ENCODE peak calls at places on chromosomes 13 and 19, in nine cellular contexts. K is CD8-positive, alpha-beta memory T cell; O is body of pancreas; P is heart right ventricle; V is astrocyte; H is cardiac muscle cell; R is tibial artery; N is RWPE2; C is MM.1S. G is an unnamed sample. For H3K36me3, the result is how much of the 10 kb centered on the place peaks cover.

GRCh38 chr19:39401549-39402416 is 4.9 kb upstream of the ZFP36 start:
- DNase-seq in V (peak), N (no peak), P (peak), C (peak), R (peak), O (peak), H (no peak), K (peak), G (no peak)

GRCh38 chr19:10430505-10431253 is 10.3 kb downstream of the PDE4A start:
- DNase-seq in N (no peak), R (peak), P (peak), C (no peak), O (peak), K (no peak), V (no peak), H (peak), G (no peak)

GRCh38 chr19:54478677-54479266 is 5.7 kb upstream of the CDC42EP5 start:
- DNase-seq in R (no peak), O (peak), V (peak), K (no peak), P (no peak), N (no peak), C (peak), H (peak), G (no peak)

GRCh38 chr13:103556681-103557080 is 490.5 kb upstream of the SLC10A2 start:
- DNase-seq in O (no peak), R (no peak), N (no peak), V (no peak), P (no peak), K (no peak), C (no peak), H (no peak), G (no peak)

GRCh38 chr13:84802073-84802472 is 919.8 kb upstream of the SLITRK1 start:
- DNase-seq in H (no peak), R (no peak), K (no peak), O (no peak), N (no peak), V (no peak), C (no peak), P (no peak), G (no peak)

GRCh38 chr13:79435549-79435948 is 29.5 kb upstream of the RBM26 start:
- DNase-seq in K (no peak), N (no peak), P (no peak), O (no peak), C (no peak), R (no peak), H (no peak), V (peak), G (no peak)

GRCh38 chr13:95533545-95534135 is 18.9 kb upstream of the CLDN10 start:
- DNase-seq in N (no peak), K (no peak), H (no peak), R (no peak), C (no peak), V (no peak), O (peak), P (no peak), G (no peak)

GRCh38 chr19:39192846-39193245 is 3.9 kb upstream of the NCCRP1 start:
- DNase-seq in P (no peak), R (no peak), C (no peak), N (no peak), O (no peak), H (no peak), K (no peak), V (no peak), G (no peak)

GRCh38 chr13:51122868-51123267 is 11.8 kb upstream of the C13orf42 start:
- DNase-seq in V (peak), O (no peak), C (no peak), H (no peak), K (no peak), R (no peak), P (no peak), N (no peak), G (no peak)

GRCh38 chr13:89688908-89689307 is 1658.6 kb upstream of the MIR17HG start:
- DNase-seq in R (no peak), P (peak), N (no peak), V (peak), O (peak), H (no peak), C (no peak), K (no peak), G (no peak)

GRCh38 chr13:108957369-108958012 is 328.1 kb downstream of the MYO16 start:
- DNase-seq in K (no peak), O (no peak), V (peak), C (no peak), P (no peak), R (no peak), H (no peak), N (peak), G (peak)

GRCh38 chr13:34577051-34577450 is 365.0 kb upstream of the NBEA start:
- DNase-seq in N (no peak), O (no peak), P (no peak), V (peak), R (no peak), K (no peak), H (no peak), C (no peak), G (no peak)

GRCh38 chr13:73060251-73061160 is 1.7 kb downstream of the KLF5 start:
- DNase-seq in V (peak), P (peak), H (no peak), R (no peak), C (no peak), N (no peak), K (no peak), O (peak), G (no peak)

GRCh38 chr19:33344210-33344609 is 29.3 kb upstream of the CEBPG start:
- DNase-seq in V (no peak), O (no peak), R (no peak), C (no peak), K (no peak), N (no peak), H (no peak), P (no peak), G (no peak)

GRCh38 chr19:5838437-5839311 is 828 bp downstream of the FUT6 start:
- DNase-seq in H (no peak), O (no peak), N (no peak), R (no peak), K (no peak), V (no peak), P (no peak), C (no peak), G (no peak)

GRCh38 chr13:98871727-98872126 is 106.1 kb downstream of the DOCK9 start:
- DNase-seq in R (no peak), K (no peak), P (no peak), H (no peak), V (no peak), O (no peak), C (no peak), N (no peak), G (no peak)

GRCh38 chr13:72643339-72643989 is 84.0 kb downstream of the MZT1 start:
- DNase-seq in C (peak), N (peak), V (peak), K (peak), P (no peak), O (peak), H (peak), R (no peak), G (peak)

GRCh38 chr19:4583961-4584669 is 24.6 kb upstream of the SEMA6B start:
- DNase-seq in H (no peak), K (no peak), C (no peak), V (peak), P (no peak), N (no peak), R (no peak), O (peak), G (no peak)

GRCh38 chr19:7744871-7745270 is 2.5 kb downstream of the CD209 start:
- DNase-seq in R (no peak), V (no peak), O (no peak), K (no peak), C (no peak), H (no peak), P (no peak), N (no peak), G (no peak)

GRCh38 chr13:42337808-42338600 is 66.1 kb downstream of the AKAP11 start:
- DNase-seq in R (no peak), K (no peak), V (no peak), O (no peak), N (no peak), P (no peak), H (no peak), C (no peak), G (no peak)

GRCh38 chr13:105599477-105600037 is 935.9 kb downstream of the EFNB2 start:
- DNase-seq in P (no peak), N (no peak), R (no peak), C (no peak), O (no peak), H (no peak), K (no peak), V (peak), G (no peak)

GRCh38 chr13:38093425-38093824 is 223.9 kb upstream of the TRPC4 start:
- DNase-seq in V (no peak), R (no peak), H (no peak), C (no peak), O (no peak), N (no peak), P (no peak), K (no peak), G (no peak)

GRCh38 chr19:2952953-2953481 is 8.2 kb upstream of the ZNF77 start:
- DNase-seq in K (no peak), R (no peak), H (no peak), O (peak), C (peak), V (no peak), N (no peak), P (no peak), G (peak)

GRCh38 chr19:35555301-35556005 is 8.0 kb downstream of the ATP4A start:
- DNase-seq in R (no peak), N (no peak), K (no peak), V (no peak), H (peak), P (no peak), C (no peak), O (peak), G (no peak)

GRCh38 chr19:13294812-13295567 is 144.8 kb downstream of the IER2 start:
- DNase-seq in K (no peak), O (no peak), N (no peak), H (no peak), V (no peak), P (no peak), R (no peak), C (no peak), G (no peak)

GRCh38 chr13:104289400-104289799 is 1223.2 kb upstream of the SLC10A2 start:
- DNase-seq in O (no peak), P (no peak), C (no peak), H (no peak), K (no peak), V (peak), R (no peak), N (no peak), G (no peak)

GRCh38 chr13:86135856-86136255 is 336.6 kb upstream of the SLITRK6 start:
- DNase-seq in H (no peak), R (no peak), C (no peak), P (no peak), K (no peak), O (no peak), N (no peak), V (no peak), G (no peak)

GRCh38 chr19:9885077-9885552 is 50.0 kb downstream of the PIN1 start:
- DNase-seq in V (peak), N (no peak), H (no peak), O (peak), R (no peak), P (peak), C (no peak), K (no peak), G (no peak)

GRCh38 chr19:48445606-48446481 is at the start of gene GRWD1:
- DNase-seq in N (peak), C (peak), H (peak), O (peak), P (peak), R (peak), V (peak), K (peak), G (peak)

GRCh38 chr19:48450863-48451262 is 4.5 kb upstream of the KCNJ14 start:
- DNase-seq in H (no peak), K (no peak), P (no peak), C (no peak), O (no peak), R (no peak), N (no peak), V (no peak), G (no peak)

GRCh38 chr19:48446579-48446978 is 796 bp downstream of the GRWD1 start:
- DNase-seq in O (no peak), K (no peak), N (no peak), P (no peak), R (no peak), H (no peak), C (no peak), V (no peak), G (no peak)

GRCh38 chr19:48450441-48450840 is 4.7 kb downstream of the GRWD1 start:
- DNase-seq in N (no peak), R (no peak), H (no peak), K (no peak), C (no peak), O (no peak), P (no peak), V (no peak), G (no peak)

GRCh38 chr19:48448563-48448962 is 2.8 kb downstream of the GRWD1 start:
- DNase-seq in V (no peak), N (no peak), P (no peak), H (no peak), C (no peak), O (no peak), R (no peak), K (no peak), G (no peak)
- H3K36me3 ChIP-seq in V (under half), N (half or more), P (under half), H (under half), C (under half), O (under half), R (half or more), K (under half), G (under half)

GRCh38 chr13:54682184-54682583 is 1653.6 kb downstream of the OLFM4 start:
- DNase-seq in V (no peak), P (no peak), C (no peak), N (no peak), R (no peak), O (no peak), H (no peak), K (no peak), G (no peak)
- H3K27ac ChIP-seq in V (no peak), P (no peak), C (no peak), N (no peak), R (no peak), O (no peak), H (no peak), K (no peak), G (no peak)

GRCh38 chr19:28980236-28980868 is 232.6 kb downstream of the UQCRFS1 start:
- DNase-seq in P (no peak), N (no peak), R (no peak), C (no peak), H (peak), V (no peak), K (no peak), O (no peak), G (no peak)
- H3K36me3 ChIP-seq in P (under half), N (under half), R (under half), C (under half), H (under half), V (under half), K (under half), O (under half), G (under half)

GRCh38 chr19:16405091-16405490 is 66.7 kb downstream of the EPS15L1 start:
- DNase-seq in K (no peak), C (no peak), V (no peak), P (no peak), O (no peak), H (no peak), R (no peak), N (no peak), G (no peak)

GRCh38 chr19:16400911-16401675 is 70.7 kb downstream of the EPS15L1 start:
- DNase-seq in H (no peak), N (no peak), O (no peak), K (no peak), C (no peak), V (peak), R (peak), P (no peak), G (no peak)

GRCh38 chr19:16404396-16404795 is 67.4 kb downstream of the EPS15L1 start:
- DNase-seq in P (no peak), K (no peak), O (no peak), N (no peak), H (no peak), V (no peak), R (no peak), C (no peak), G (no peak)

GRCh38 chr19:16402076-16402475 is 69.7 kb downstream of the EPS15L1 start:
- DNase-seq in R (no peak), C (no peak), O (no peak), N (no peak), K (no peak), H (no peak), P (no peak), V (no peak), G (no peak)

GRCh38 chr19:16403151-16403977 is 68.4 kb downstream of the EPS15L1 start:
- DNase-seq in O (no peak), V (no peak), N (no peak), K (no peak), H (no peak), C (no peak), P (no peak), R (no peak), G (no peak)
- H3K27ac ChIP-seq in O (no peak), V (no peak), N (no peak), K (no peak), H (no peak), C (no peak), P (peak), R (no peak), G (no peak)

GRCh38 chr19:43545981-43546380 is 13.0 kb downstream of the ZNF575 start:
- DNase-seq in N (no peak), K (no peak), V (no peak), O (no peak), C (no peak), R (no peak), H (no peak), P (no peak), G (no peak)

GRCh38 chr19:43546581-43546980 is 13.6 kb downstream of the ZNF575 start:
- DNase-seq in N (no peak), R (no peak), K (no peak), P (no peak), V (no peak), C (no peak), O (no peak), H (no peak), G (no peak)

GRCh38 chr19:43552198-43552450 is 19.1 kb downstream of the ZNF575 start:
- DNase-seq in O (no peak), R (no peak), N (no peak), P (no peak), K (no peak), H (no peak), C (no peak), V (no peak), G (no peak)

GRCh38 chr19:43551399-43552197 is 18.6 kb downstream of the ZNF575 start:
- DNase-seq in R (no peak), N (no peak), O (no peak), C (no peak), V (no peak), P (no peak), K (no peak), H (no peak), G (no peak)

DNA sequence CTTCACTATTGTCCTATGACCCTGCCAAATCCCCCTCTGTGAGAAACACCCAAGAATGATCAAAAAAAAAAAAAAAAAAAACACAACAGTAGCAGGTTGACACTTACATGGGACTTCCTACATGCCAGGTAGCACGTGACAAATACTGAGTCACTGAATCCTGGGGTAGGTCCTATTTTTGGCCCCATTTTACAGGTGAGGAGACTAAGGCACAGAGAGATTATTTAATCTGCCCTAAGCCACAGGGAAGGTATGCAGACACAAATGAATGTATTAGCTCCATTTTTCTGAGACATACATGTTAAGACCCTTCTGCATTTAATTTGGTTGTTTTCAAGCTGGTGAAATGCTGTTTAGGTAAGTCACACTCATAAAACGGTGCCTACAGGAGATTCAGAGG is 15.7 kb downstream of the ZNF575 start:
- DNase-seq in H (no peak), C (no peak), K (no peak), N (no peak), P (no peak), V (no peak), R (no peak), O (no peak), G (no peak)
- H3K36me3 ChIP-seq in H (under half), C (under half), K (under half), N (under half), P (under half), V (under half), R (half or more), O (under half), G (under half)

DNA sequence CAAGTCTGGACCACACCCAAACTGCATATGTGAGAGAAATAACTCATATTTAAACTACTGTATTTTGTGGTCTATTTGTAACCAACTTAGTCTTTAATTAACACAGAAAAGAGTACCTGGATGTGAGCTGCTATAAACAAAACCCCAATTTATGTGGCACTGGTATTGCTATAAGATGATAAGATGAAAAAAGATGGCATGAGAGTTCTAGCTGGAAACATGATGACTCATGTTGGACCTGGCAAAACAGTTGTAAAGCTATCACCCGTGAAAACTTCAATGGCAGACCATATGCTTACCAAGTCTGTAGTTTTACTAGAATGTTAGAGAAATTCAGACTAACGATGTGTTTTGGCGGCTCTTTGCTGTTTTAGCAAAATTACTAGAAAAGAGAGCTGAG is 69.6 kb upstream of the PCDH9 start:
- DNase-seq in H (no peak), K (no peak), R (no peak), C (no peak), O (no peak), N (no peak), P (no peak), V (peak), G (no peak)
- H3K27ac ChIP-seq in H (no peak), K (no peak), R (no peak), C (no peak), O (no peak), N (peak), P (no peak), V (peak), G (no peak)